ENCODE peak calls at places on chromosomes 1 and 21, in eight cellular contexts. Z is gastrocnemius medialis, U is adrenal gland, W is transverse colon, D is prostate gland, Y is spleen, T is Peyer's patch, S is A549. B is an unnamed sample.
A peak's percentile ranks its signal among the peaks of the same experiment; 100 is the strongest.

GRCh38 chr21:16320110-16320509 is 590.3 kb downstream of the USP25 start:
- DNase-seq in T (no peak), Y (no peak), W (no peak), U (no peak), Z (no peak), S (no peak), D (no peak), B (no peak)

GRCh38 chr1:26254404-26254803 is 20.4 kb downstream of the CEP85 start:
- DNase-seq in Z (peak; percentile 33), W (no peak), T (no peak), Y (no peak), U (no peak), D (no peak), S (no peak), B (no peak)

GRCh38 chr1:119947468-119947867 is 51.2 kb upstream of the ADAM30 start:
- DNase-seq in T (no peak), D (no peak), W (no peak), S (no peak), Z (no peak), Y (no peak), U (no peak), B (no peak)

GRCh38 chr1:43621861-43622260 is 28.1 kb upstream of the KDM4A start:
- DNase-seq in S (no peak), Y (peak; percentile 43), T (no peak), W (no peak), Z (no peak), U (no peak), D (no peak), B (no peak)

GRCh38 chr1:241156231-241156965 is 200.6 kb downstream of the RGS7 start:
- DNase-seq in U (peak; percentile 90), Y (no peak), S (no peak), T (peak; percentile 87), Z (no peak), W (peak; percentile 64), D (no peak), B (peak; percentile 55)

GRCh38 chr1:186183970-186184628 is 191.0 kb downstream of the TPR start:
- DNase-seq in Y (no peak), W (no peak), S (no peak), T (no peak), U (no peak), D (no peak), Z (no peak), B (no peak)

GRCh38 chr1:228341450-228341813 is 65.2 kb downstream of the TRIM11 start:
- DNase-seq in W (no peak), D (no peak), T (peak; percentile 33), S (no peak), U (peak; percentile 4), Y (peak; percentile 56), Z (no peak), B (peak; percentile 9)

GRCh38 chr1:38898653-38899230 is 17.4 kb upstream of the GJA9 start:
- DNase-seq in T (no peak), W (no peak), S (no peak), U (no peak), Z (no peak), D (no peak), Y (no peak), B (no peak)

GRCh38 chr1:67077593-67077992 is 23.6 kb upstream of the SLC35D1 start:
- DNase-seq in Z (no peak), W (no peak), D (no peak), S (no peak), T (no peak), Y (no peak), U (no peak), B (no peak)

GRCh38 chr1:208985231-208985630 is 598.3 kb upstream of the CAMK1G start:
- DNase-seq in D (no peak), T (no peak), Z (no peak), U (no peak), S (no peak), Y (no peak), W (no peak), B (no peak)

GRCh38 chr1:118989878-118990378 is 1.8 kb upstream of the TBX15 start:
- DNase-seq in S (no peak), D (no peak), Y (no peak), W (no peak), U (no peak), T (no peak), Z (no peak), B (no peak)

GRCh38 chr1:46549697-46550681 is 1.5 kb downstream of the KNCN start:
- DNase-seq in Y (peak; percentile 56), W (no peak), D (no peak), T (peak; percentile 58), U (peak; percentile 4), S (no peak), Z (no peak), B (no peak)

GRCh38 chr1:235408503-235408960 is 41.3 kb downstream of the TBCE start:
- DNase-seq in T (no peak), S (no peak), Z (no peak), W (no peak), Y (no peak), D (no peak), U (no peak), B (no peak)

GRCh38 chr1:184283999-184284398 is 102.8 kb upstream of the C1orf21 start:
- DNase-seq in W (peak; percentile 45), Z (peak; percentile 30), Y (no peak), U (peak; percentile 41), D (peak; percentile 85), S (no peak), T (peak; percentile 53), B (no peak)

GRCh38 chr1:230204852-230205251 is 137.8 kb downstream of the GALNT2 start:
- DNase-seq in W (peak; percentile 78), Y (no peak), S (no peak), U (no peak), D (peak; percentile 30), T (no peak), Z (peak; percentile 84), B (peak; percentile 50)

GRCh38 chr1:50923564-50923963 is 36.5 kb downstream of the FAF1 start:
- DNase-seq in U (no peak), T (no peak), Z (no peak), S (no peak), Y (no peak), D (no peak), W (no peak), B (no peak)
- TF ChIP-seq POLR2A in U (no peak), T (no peak), Z (no peak), S (no peak), Y (no peak), D (no peak), W (no peak), B (no peak)

GRCh38 chr1:237759371-237759770 is 131.4 kb downstream of the ZP4 start:
- DNase-seq in W (no peak), Y (no peak), U (no peak), S (no peak), T (no peak), D (no peak), Z (no peak), B (no peak)
- TF ChIP-seq CTCF in W (no peak), Y (no peak), U (no peak), S (no peak), T (no peak), D (no peak), Z (no peak), B (no peak)

DNA sequence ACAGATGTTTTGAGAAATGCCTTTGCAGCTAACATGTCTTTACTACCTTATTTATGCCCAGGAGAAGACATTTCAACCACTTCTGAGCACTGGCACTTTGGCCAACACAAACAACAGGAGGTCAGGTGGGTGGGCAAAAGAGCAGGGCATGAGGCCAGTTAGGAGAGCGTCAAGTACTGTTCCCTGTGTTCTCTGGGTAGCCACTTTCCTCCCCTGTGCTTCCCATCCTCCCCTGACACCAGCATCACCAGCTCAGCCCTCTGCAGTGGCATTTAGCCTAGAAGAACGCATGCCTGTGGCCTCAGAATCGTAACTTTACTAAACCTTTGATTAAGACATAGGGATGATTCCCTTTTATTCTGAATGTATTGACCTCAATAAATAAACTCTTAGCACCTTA is 18.3 kb downstream of the BTG2 start:
- DNase-seq in U (no peak), W (no peak), S (no peak), D (no peak), Z (no peak), T (peak; percentile 44), Y (no peak), B (peak; percentile 53)
- H3K27ac ChIP-seq in U (no peak overlapping the region), W (peak overlapping the region; percentile 96), S (no peak overlapping the region), D (peak overlapping the region; percentile 96), Z (peak overlapping the region; percentile 90), T (peak overlapping the region; percentile 96), Y (peak overlapping the region; percentile 99), B (peak overlapping the region; percentile 96)

GRCh38 chr1:193260056-193260750 is 73.8 kb upstream of the B3GALT2 start:
- DNase-seq in Y (no peak), S (no peak), Z (no peak), W (no peak), T (no peak), U (no peak), D (no peak), B (no peak)
- TF ChIP-seq POLR2A in Y (no peak), S (no peak), Z (no peak), W (no peak), T (no peak), U (no peak), D (no peak), B (no peak)

DNA sequence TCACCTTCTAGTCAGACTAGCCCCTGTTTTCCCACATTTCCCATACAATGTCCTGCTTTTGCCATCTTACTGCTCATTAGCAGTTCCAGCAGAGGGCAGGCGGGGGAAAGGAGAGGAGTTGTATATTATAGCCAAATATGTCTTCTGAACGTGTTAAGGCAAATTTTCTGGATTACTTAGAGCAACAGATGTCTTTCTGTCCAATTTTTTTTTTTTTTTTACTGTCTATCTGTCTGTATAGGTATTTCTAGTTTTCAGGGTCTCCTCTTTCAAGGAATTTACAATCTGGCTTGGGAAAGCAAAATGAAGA is 30.0 kb upstream of the DDAH1 start:
- DNase-seq in Z (no peak), T (no peak), W (no peak), Y (no peak), S (no peak), D (peak; percentile 54), U (no peak), B (peak; percentile 35)
- TF ChIP-seq CTCF in Z (peak; percentile 53), T (peak; percentile 6), W (no peak), Y (no peak), S (peak; percentile 30), D (peak; percentile 41), U (no peak), B (no peak)

DNA sequence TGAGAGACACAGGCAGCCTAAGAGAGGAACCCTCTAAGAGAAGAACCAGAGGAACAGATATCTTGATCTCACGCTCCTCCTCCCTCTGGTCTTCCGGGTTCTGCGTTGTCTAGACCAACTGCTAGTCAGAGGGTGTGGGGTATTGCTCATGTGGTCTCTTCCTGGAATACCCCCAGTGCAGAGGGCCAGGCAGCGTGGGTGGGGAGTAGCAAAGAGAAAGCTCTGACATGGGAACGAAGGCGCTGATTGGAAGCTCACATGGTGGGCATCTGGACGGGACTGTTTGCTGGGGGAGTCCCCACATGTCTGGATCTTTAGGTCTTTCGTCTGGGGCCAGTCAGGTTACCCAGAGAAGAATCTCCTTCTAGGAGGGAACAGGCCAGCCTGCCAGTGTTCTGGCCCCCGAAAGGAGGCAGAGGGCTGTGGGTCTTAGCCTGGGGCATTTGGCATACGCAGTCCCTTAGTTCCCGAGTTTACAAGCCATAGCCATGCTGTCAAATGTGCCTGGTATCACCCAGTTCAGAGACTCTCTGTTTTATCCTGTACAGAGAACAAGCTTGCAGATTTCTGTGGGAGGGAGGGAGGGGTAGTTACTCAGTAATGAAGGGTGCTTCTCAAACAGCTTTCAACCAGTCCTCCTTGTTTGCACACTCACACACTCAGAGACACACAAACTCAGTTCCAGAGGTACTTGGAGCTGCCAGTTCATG is 18.3 kb upstream of the IL6R start:
- DNase-seq in Z (no peak), Y (peak; percentile 75), D (no peak), W (peak; percentile 39), T (peak; percentile 51), S (no peak), U (no peak), B (no peak)
- H3K27ac ChIP-seq in Z (no peak overlapping the region), Y (peak overlapping the region; percentile 86), D (no peak overlapping the region), W (peak overlapping the region; percentile 40), T (peak overlapping the region; percentile 76), S (peak overlapping the region; percentile 1), U (no peak overlapping the region), B (no peak overlapping the region)

B was measured in body of pancreas.